ENCODE peak calls at places on chromosomes 7 and 10, in six cellular contexts. Q is cardiac fibroblast, E is gastrocnemius medialis, Y is NCI-H1048, U is posterior cingulate gyrus, W is NCI-H460. N is an unnamed sample.

GRCh38 chr7:157177997-157178396 is 39.3 kb downstream of the UBE3C start:
- DNase-seq in Y (no peak), E (no peak), W (no peak), Q (no peak), U (no peak), N (no peak)

GRCh38 chr7:143280160-143280559 is 4.6 kb upstream of the TMEM139 start:
- DNase-seq in Y (no peak), U (no peak), W (no peak), E (no peak), Q (no peak), N (no peak)

GRCh38 chr7:113071465-113071864 is 15.2 kb downstream of the GPR85 start:
- DNase-seq in W (no peak), E (no peak), U (peak), Y (no peak), Q (peak), N (no peak)

GRCh38 chr7:123649956-123650355 is 5.7 kb upstream of the LMOD2 start:
- DNase-seq in Y (no peak), U (no peak), Q (peak), W (no peak), E (no peak), N (no peak)

GRCh38 chr7:71835056-71835455 is 577.1 kb downstream of the CALN1 start:
- DNase-seq in Y (no peak), Q (no peak), U (no peak), W (no peak), E (no peak), N (no peak)

GRCh38 chr10:110396284-110396651 is 91.5 kb upstream of the SMNDC1 start:
- DNase-seq in Q (no peak), W (no peak), E (no peak), Y (no peak), U (peak), N (no peak)

GRCh38 chr7:23783115-23783514 is 73.1 kb downstream of the STK31 start:
- DNase-seq in W (no peak), Y (no peak), E (no peak), U (no peak), Q (no peak), N (no peak)

GRCh38 chr7:158825628-158826289 is 3.5 kb downstream of the ESYT2 start:
- DNase-seq in Y (no peak), E (no peak), W (no peak), U (no peak), Q (no peak), N (no peak)

GRCh38 chr10:48957361-48957760 is 17.7 kb upstream of the LRRC18 start:
- DNase-seq in Q (no peak), Y (no peak), W (no peak), E (no peak), U (no peak), N (no peak)

GRCh38 chr7:57204411-57204811 is 72.2 kb upstream of the ZNF479 start:
- DNase-seq in Y (no peak), U (peak), Q (no peak), E (no peak), W (no peak), N (no peak)

GRCh38 chr7:66925255-66925654 is 4.2 kb downstream of the TMEM248 start:
- DNase-seq in Q (no peak), E (no peak), W (no peak), Y (no peak), U (no peak), N (no peak)

GRCh38 chr10:75648186-75648761 is 216.8 kb downstream of the LRMDA start:
- DNase-seq in Y (no peak), W (no peak), Q (no peak), E (no peak), U (no peak), N (no peak)

GRCh38 chr7:48090095-48090805 is 1.2 kb downstream of the UPP1 start:
- DNase-seq in Q (peak), U (peak), Y (no peak), E (peak), W (no peak), N (peak)

GRCh38 chr7:46288010-46288409 is 366.9 kb upstream of the IGFBP3 start:
- DNase-seq in Q (no peak), W (no peak), U (no peak), E (no peak), Y (no peak), N (no peak)

GRCh38 chr7:105838273-105839141 is 37.9 kb downstream of the ATXN7L1 start:
- DNase-seq in U (no peak), W (no peak), Q (peak), E (no peak), Y (no peak), N (no peak)

GRCh38 chr7:103811997-103812396 is 177.5 kb downstream of the RELN start:
- DNase-seq in Y (peak), Q (no peak), U (no peak), E (no peak), W (no peak), N (no peak)

GRCh38 chr7:65477326-65477725 is 103.7 kb downstream of the ZNF92 start:
- DNase-seq in Y (peak), Q (peak), W (no peak), E (no peak), U (no peak), N (peak)

GRCh38 chr7:134174797-134175261 is 47.7 kb downstream of the LRGUK start:
- DNase-seq in Q (peak), W (peak), E (no peak), Y (no peak), U (no peak), N (peak)

GRCh38 chr7:22668971-22669401 is 58.0 kb upstream of the IL6 start:
- DNase-seq in Y (no peak), U (no peak), Q (no peak), W (no peak), E (no peak), N (no peak)

GRCh38 chr10:24453404-24453830 is 244.5 kb downstream of the KIAA1217 start:
- DNase-seq in U (no peak), W (no peak), E (no peak), Q (no peak), Y (no peak), N (no peak)

GRCh38 chr10:63145782-63146181 is 12.7 kb downstream of the NRBF2 start:
- DNase-seq in W (no peak), U (no peak), Y (no peak), Q (no peak), E (no peak), N (no peak)

GRCh38 chr10:29849434-29849833 is 210.0 kb downstream of the JCAD start:
- DNase-seq in W (no peak), Q (peak), E (no peak), U (no peak), Y (no peak), N (no peak)

GRCh38 chr7:32536585-32536984 is 41.3 kb downstream of the AVL9 start:
- DNase-seq in W (no peak), Q (peak), E (no peak), U (no peak), Y (no peak), N (no peak)

GRCh38 chr10:89134963-89135362 is 72.2 kb downstream of the CH25H start:
- DNase-seq in Q (no peak), Y (no peak), U (no peak), W (no peak), E (no peak), N (no peak)

GRCh38 chr7:30504347-30505173 is at the start of gene GGCT:
- DNase-seq in E (peak), U (peak), Y (peak), W (peak), Q (peak), N (peak)

GRCh38 chr7:35289376-35289775 is 35.5 kb upstream of the TBX20 start:
- DNase-seq in Q (no peak), Y (no peak), W (no peak), E (no peak), U (no peak), N (no peak)

GRCh38 chr7:51645298-51645697 is 328.7 kb upstream of the COBL start:
- DNase-seq in Y (no peak), Q (no peak), W (no peak), E (no peak), U (no peak), N (no peak)

GRCh38 chr10:62582804-62583208 is 208.6 kb downstream of the ZNF365 start:
- DNase-seq in W (no peak), U (peak), Y (no peak), Q (peak), E (peak), N (no peak)

GRCh38 chr10:97574374-97575100 is 2.0 kb downstream of the ANKRD2 start:
- DNase-seq in U (peak), W (peak), E (peak), Q (peak), Y (peak), N (peak)

GRCh38 chr7:155521007-155521742 is 25.2 kb downstream of the CNPY1 start:
- DNase-seq in E (no peak), Q (no peak), U (no peak), W (no peak), Y (no peak), N (no peak)

GRCh38 chr10:104304346-104304745 is 33.9 kb downstream of the ITPRIP start:
- DNase-seq in Y (no peak), U (no peak), W (no peak), Q (no peak), E (no peak), N (no peak)

GRCh38 chr10:72883861-72884260 is 9.7 kb upstream of the OIT3 start:
- DNase-seq in Q (peak), W (no peak), U (no peak), E (no peak), Y (no peak), N (no peak)

GRCh38 chr7:70410134-70410750 is 721.7 kb upstream of the GALNT17 start:
- DNase-seq in W (no peak), Y (no peak), E (no peak), Q (no peak), U (no peak), N (no peak)

GRCh38 chr10:26735435-26735834 is 37.9 kb downstream of the PDSS1 start:
- DNase-seq in E (no peak), Q (no peak), Y (no peak), W (no peak), U (no peak), N (no peak)

GRCh38 chr7:139989366-139990141 is 73.2 kb downstream of the PARP12 start:
- DNase-seq in Q (no peak), Y (no peak), W (no peak), U (no peak), E (no peak), N (no peak)

GRCh38 chr7:149422065-149422913 is 38.6 kb downstream of the ZNF777 start:
- DNase-seq in Y (peak), E (peak), U (peak), Q (peak), W (peak), N (peak)

N was measured in SK-MEL-5.